ENCODE peak calls at places on chromosomes 16 and 17, in five cellular contexts. Z is iPS-NIHi11; H is stimulated activated CD4-positive, alpha-beta T cell treated with anti-CD3 and anti-CD28 coated beads, Interleukin-1b, Interleukin-23, amount 100 ng/mL, for 24 hours; Y is HEK293T; W is C1 segment of cervical spinal cord. B is an unnamed sample.

GRCh38 chr16:17177968-17178880 is 292.5 kb downstream of the XYLT1 start:
- DNase-seq in Z (peak), H (no peak), Y (no peak), W (no peak), B (no peak)

GRCh38 chr16:2783581-2784375 is 3.6 kb downstream of the PRSS33 start:
- DNase-seq in Z (no peak), H (no peak), Y (no peak), W (no peak), B (no peak)

GRCh38 chr16:79788949-79789348 is 188.4 kb upstream of the MAF start:
- DNase-seq in Z (no peak), H (no peak), Y (no peak), W (no peak), B (no peak)

GRCh38 chr17:49848739-49849138 is 870 bp upstream of the TAC4 start:
- DNase-seq in Z (no peak), H (no peak), Y (no peak), W (no peak), B (no peak)

GRCh38 chr16:21083729-21084268 is 66.8 kb downstream of the DNAH3 start:
- DNase-seq in Z (peak), H (peak), Y (peak), W (no peak), B (no peak)

GRCh38 chr16:68086860-68087268 is 1.7 kb downstream of the NFATC3 start:
- DNase-seq in Z (no peak), H (no peak), Y (peak), W (no peak), B (no peak)

GRCh38 chr17:21200590-21201301 is 13.2 kb downstream of the TMEM11 start:
- DNase-seq in Z (no peak), H (no peak), Y (no peak), W (no peak), B (no peak)

GRCh38 chr17:39169101-39169500 is 3.1 kb upstream of the ARL5C start:
- DNase-seq in Z (no peak), H (no peak), Y (no peak), W (no peak), B (no peak)

GRCh38 chr16:65532218-65532617 is 410.4 kb upstream of the CDH11 start:
- DNase-seq in Z (no peak), H (no peak), Y (no peak), W (no peak), B (no peak)

GRCh38 chr16:12320298-12320706 is 343.8 kb downstream of the SNX29 start:
- DNase-seq in Z (no peak), H (no peak), Y (no peak), W (no peak), B (no peak)

GRCh38 chr17:78258323-78259229 is 27.1 kb downstream of the TMEM235 start:
- DNase-seq in Z (no peak), H (no peak), Y (no peak), W (no peak), B (no peak)

GRCh38 chr17:33017366-33017765 is 25.7 kb downstream of the SPACA3 start:
- DNase-seq in Z (no peak), H (no peak), Y (no peak), W (no peak), B (no peak)

GRCh38 chr16:83215417-83216001 is 588.7 kb downstream of the CDH13 start:
- DNase-seq in Z (peak), H (peak), Y (peak), W (no peak), B (peak)

GRCh38 chr16:80806957-80807356 is 2.6 kb upstream of the CDYL2 start:
- DNase-seq in Z (no peak), H (peak), Y (no peak), W (no peak), B (no peak)

GRCh38 chr17:1989135-1989534 is 36.0 kb downstream of the RTN4RL1 start:
- DNase-seq in Z (no peak), H (no peak), Y (no peak), W (no peak), B (no peak)

GRCh38 chr16:13997933-13998332 is 73.2 kb upstream of the MRTFB start:
- DNase-seq in Z (no peak), H (no peak), Y (no peak), W (no peak), B (peak)

GRCh38 chr17:57665696-57666095 is 79.4 kb downstream of the CCDC182 start:
- DNase-seq in Z (no peak), H (no peak), Y (no peak), W (no peak), B (no peak)

GRCh38 chr16:57318240-57318970 is 33.9 kb upstream of the PLLP start:
- DNase-seq in Z (peak), H (no peak), Y (no peak), W (no peak), B (no peak)

GRCh38 chr16:11791144-11791828 is 5.8 kb downstream of the ZC3H7A start:
- DNase-seq in Z (no peak), H (no peak), Y (no peak), W (no peak), B (peak)

GRCh38 chr16:77918792-77919707 is 103.3 kb upstream of the CLEC3A start:
- DNase-seq in Z (no peak), H (no peak), Y (no peak), W (no peak), B (no peak)

GRCh38 chr17:50916708-50917417 is 50.7 kb upstream of the TOB1 start:
- DNase-seq in Z (no peak), H (no peak), Y (no peak), W (no peak), B (no peak)

GRCh38 chr17:34533811-34534527 is 45.4 kb upstream of the TMEM132E start:
- DNase-seq in Z (no peak), H (no peak), Y (no peak), W (no peak), B (no peak)

GRCh38 chr17:51372345-51373004 is 112.1 kb downstream of the UTP18 start:
- DNase-seq in Z (peak), H (no peak), Y (peak), W (no peak), B (no peak)

GRCh38 chr16:82955836-82956348 is 329.1 kb downstream of the CDH13 start:
- DNase-seq in Z (no peak), H (no peak), Y (no peak), W (no peak), B (no peak)

GRCh38 chr17:76570877-76571471 is 14.7 kb downstream of the ST6GALNAC2 start:
- DNase-seq in Z (no peak), H (no peak), Y (no peak), W (no peak), B (no peak)

GRCh38 chr17:81396722-81397313 is 1.6 kb downstream of the BAHCC1 start:
- DNase-seq in Z (no peak), H (no peak), Y (peak), W (no peak), B (no peak)

GRCh38 chr16:56265746-56266145 is 74.5 kb downstream of the GNAO1 start:
- DNase-seq in Z (no peak), H (no peak), Y (no peak), W (no peak), B (no peak)